ENCODE peak calls at places on chromosomes 16 and 17, in four cellular contexts. One of them, this sample, is unnamed.

GRCh38 chr17:40331743-40332641 is 23.0 kb downstream of the RARA start:
- DNase-seq in cerebellar nuclear complex: no peak
- DNase-seq in NCI-H510A treated with DMSO at 0.1 percent for 48 hours: peak
- DNase-seq in AG04450: no peak
- DNase-seq in this sample: no peak

GRCh38 chr16:84931107-84931494 is 80.2 kb downstream of the ZDHHC7 start:
- DNase-seq in cerebellar nuclear complex: no peak
- DNase-seq in NCI-H510A treated with DMSO at 0.1 percent for 48 hours: no peak
- DNase-seq in AG04450: no peak
- DNase-seq in this sample: no peak

GRCh38 chr16:89808453-89808939 is 8.0 kb downstream of the FANCA start:
- DNase-seq in cerebellar nuclear complex: no peak
- DNase-seq in NCI-H510A treated with DMSO at 0.1 percent for 48 hours: no peak
- DNase-seq in AG04450: no peak
- DNase-seq in this sample: no peak

GRCh38 chr16:78816499-78817441 is 717.3 kb downstream of the WWOX start:
- DNase-seq in cerebellar nuclear complex: no peak
- DNase-seq in NCI-H510A treated with DMSO at 0.1 percent for 48 hours: no peak
- DNase-seq in AG04450: no peak
- DNase-seq in this sample: no peak

GRCh38 chr16:74226361-74226979 is 70.1 kb upstream of the PSMD7 start:
- DNase-seq in cerebellar nuclear complex: no peak
- DNase-seq in NCI-H510A treated with DMSO at 0.1 percent for 48 hours: peak
- DNase-seq in AG04450: no peak
- DNase-seq in this sample: peak

GRCh38 chr17:47077576-47077975 is 98.5 kb upstream of the RPRML start:
- DNase-seq in cerebellar nuclear complex: no peak
- DNase-seq in NCI-H510A treated with DMSO at 0.1 percent for 48 hours: no peak
- DNase-seq in AG04450: no peak
- DNase-seq in this sample: no peak

GRCh38 chr17:67608691-67609090 is 109.0 kb upstream of the NOL11 start:
- DNase-seq in cerebellar nuclear complex: no peak
- DNase-seq in NCI-H510A treated with DMSO at 0.1 percent for 48 hours: no peak
- DNase-seq in AG04450: peak
- DNase-seq in this sample: no peak

GRCh38 chr17:2701161-2701995 is 10.2 kb downstream of the CLUH start:
- DNase-seq in cerebellar nuclear complex: no peak
- DNase-seq in NCI-H510A treated with DMSO at 0.1 percent for 48 hours: no peak
- DNase-seq in AG04450: no peak
- DNase-seq in this sample: no peak

GRCh38 chr17:77332981-77333685 is 192.4 kb downstream of the SEC14L1 start:
- DNase-seq in cerebellar nuclear complex: no peak
- DNase-seq in NCI-H510A treated with DMSO at 0.1 percent for 48 hours: no peak
- DNase-seq in AG04450: no peak
- DNase-seq in this sample: no peak

GRCh38 chr16:67499159-67499558 is 15.8 kb upstream of the AGRP start:
- DNase-seq in cerebellar nuclear complex: no peak
- DNase-seq in NCI-H510A treated with DMSO at 0.1 percent for 48 hours: no peak
- DNase-seq in AG04450: no peak
- DNase-seq in this sample: no peak

GRCh38 chr16:17245727-17246576 is 224.8 kb downstream of the XYLT1 start:
- DNase-seq in cerebellar nuclear complex: no peak
- DNase-seq in NCI-H510A treated with DMSO at 0.1 percent for 48 hours: no peak
- DNase-seq in AG04450: no peak
- DNase-seq in this sample: no peak

GRCh38 chr17:47317119-47317518 is 6.6 kb upstream of the EFCAB13 start:
- DNase-seq in cerebellar nuclear complex: no peak
- DNase-seq in NCI-H510A treated with DMSO at 0.1 percent for 48 hours: no peak
- DNase-seq in AG04450: no peak
- DNase-seq in this sample: no peak

GRCh38 chr17:38704645-38705522 is at the start of gene MLLT6:
- DNase-seq in cerebellar nuclear complex: peak
- DNase-seq in NCI-H510A treated with DMSO at 0.1 percent for 48 hours: peak
- DNase-seq in AG04450: no peak
- DNase-seq in this sample: no peak

GRCh38 chr17:27338536-27338985 is 44.6 kb downstream of the WSB1 start:
- DNase-seq in cerebellar nuclear complex: no peak
- DNase-seq in NCI-H510A treated with DMSO at 0.1 percent for 48 hours: no peak
- DNase-seq in AG04450: no peak
- DNase-seq in this sample: no peak

GRCh38 chr17:82876602-82877391 is 37.0 kb upstream of the ZNF750 start:
- DNase-seq in cerebellar nuclear complex: peak
- DNase-seq in NCI-H510A treated with DMSO at 0.1 percent for 48 hours: peak
- DNase-seq in AG04450: peak
- DNase-seq in this sample: no peak

GRCh38 chr16:4320030-4320429 is 4.2 kb downstream of the GLIS2 start:
- DNase-seq in cerebellar nuclear complex: no peak
- DNase-seq in NCI-H510A treated with DMSO at 0.1 percent for 48 hours: no peak
- DNase-seq in AG04450: no peak
- DNase-seq in this sample: no peak

GRCh38 chr17:29049541-29050150 is 6.7 kb downstream of the PIPOX start:
- DNase-seq in cerebellar nuclear complex: no peak
- DNase-seq in NCI-H510A treated with DMSO at 0.1 percent for 48 hours: no peak
- DNase-seq in AG04450: no peak
- DNase-seq in this sample: no peak

GRCh38 chr17:10737168-10737622 is 7.4 kb upstream of the TMEM220 start:
- DNase-seq in cerebellar nuclear complex: no peak
- DNase-seq in NCI-H510A treated with DMSO at 0.1 percent for 48 hours: no peak
- DNase-seq in AG04450: peak
- DNase-seq in this sample: no peak

GRCh38 chr16:64638804-64639203 is 483.1 kb downstream of the CDH11 start:
- DNase-seq in cerebellar nuclear complex: no peak
- DNase-seq in NCI-H510A treated with DMSO at 0.1 percent for 48 hours: no peak
- DNase-seq in AG04450: no peak
- DNase-seq in this sample: no peak

GRCh38 chr16:56615353-56615752 is 7.0 kb downstream of the MT2A start:
- DNase-seq in cerebellar nuclear complex: no peak
- DNase-seq in NCI-H510A treated with DMSO at 0.1 percent for 48 hours: no peak
- DNase-seq in AG04450: no peak
- DNase-seq in this sample: no peak

GRCh38 chr17:3892095-3892998 is 506 bp downstream of the CAMKK1 start:
- DNase-seq in cerebellar nuclear complex: peak
- DNase-seq in NCI-H510A treated with DMSO at 0.1 percent for 48 hours: no peak
- DNase-seq in AG04450: no peak
- DNase-seq in this sample: no peak

GRCh38 chr17:39776267-39776666 is 38.5 kb downstream of the GRB7 start:
- DNase-seq in cerebellar nuclear complex: no peak
- DNase-seq in NCI-H510A treated with DMSO at 0.1 percent for 48 hours: no peak
- DNase-seq in AG04450: no peak
- DNase-seq in this sample: no peak

GRCh38 chr17:8896641-8897635 is 29.5 kb upstream of the PIK3R6 start:
- DNase-seq in cerebellar nuclear complex: no peak
- DNase-seq in NCI-H510A treated with DMSO at 0.1 percent for 48 hours: no peak
- DNase-seq in AG04450: no peak
- DNase-seq in this sample: no peak

GRCh38 chr16:3754772-3755171 is 37.4 kb upstream of the TRAP1 start:
- DNase-seq in cerebellar nuclear complex: no peak
- DNase-seq in NCI-H510A treated with DMSO at 0.1 percent for 48 hours: no peak
- DNase-seq in AG04450: no peak
- DNase-seq in this sample: no peak

GRCh38 chr17:42184717-42185496 is at the start of gene HCRT:
- DNase-seq in cerebellar nuclear complex: no peak
- DNase-seq in NCI-H510A treated with DMSO at 0.1 percent for 48 hours: peak
- DNase-seq in AG04450: no peak
- DNase-seq in this sample: no peak

GRCh38 chr17:21239680-21240374 is 13.4 kb downstream of the NATD1 start:
- DNase-seq in cerebellar nuclear complex: no peak
- DNase-seq in NCI-H510A treated with DMSO at 0.1 percent for 48 hours: peak
- DNase-seq in AG04450: no peak
- DNase-seq in this sample: no peak